ENCODE peak calls at places on chromosomes 11 and 22, in seven cellular contexts. J is OCI-LY7; B is GM23248; S is activated CD4-positive, alpha-beta T cell treated with anti-CD3 and anti-CD28 coated beads, Interleukin-2, amount 50 U/mL, for 24 hours; O is NCI-H1092 treated with DMSO at 0.1 percent for 48 hours; H is Caki2; Y is GM13977. A is an unnamed sample.

GRCh38 chr11:12731841-12732336 is 57.7 kb downstream of the TEAD1 start:
- DNase-seq in O (no peak), S (no peak), Y (no peak), H (peak), J (no peak), B (peak), A (no peak)

GRCh38 chr22:23431337-23432072 is 148.6 kb downstream of the IGLL1 start:
- DNase-seq in Y (no peak), O (no peak), S (no peak), J (no peak), H (no peak), B (no peak), A (no peak)

GRCh38 chr22:46069518-46070214 is 80.7 kb upstream of the PPARA start:
- DNase-seq in H (peak), B (peak), Y (no peak), J (peak), O (no peak), S (no peak), A (no peak)

GRCh38 chr11:8230178-8230859 is 33.4 kb downstream of the LMO1 start:
- DNase-seq in O (no peak), J (no peak), Y (no peak), S (no peak), H (no peak), B (no peak), A (no peak)

GRCh38 chr11:35260342-35260985 is 121.5 kb downstream of the CD44 start:
- DNase-seq in Y (no peak), H (no peak), O (no peak), J (no peak), S (no peak), B (peak), A (no peak)

GRCh38 chr22:29587938-29588699 is 7.2 kb upstream of the NIPSNAP1 start:
- DNase-seq in Y (no peak), O (no peak), B (peak), H (peak), S (no peak), J (no peak), A (no peak)

GRCh38 chr11:849951-850776 is 7.5 kb downstream of the TSPAN4 start:
- DNase-seq in H (no peak), B (no peak), J (no peak), Y (no peak), S (no peak), O (peak), A (no peak)

GRCh38 chr11:97140885-97141494 is 751.2 kb downstream of the JRKL start:
- DNase-seq in Y (peak), J (peak), S (no peak), B (peak), H (peak), O (no peak), A (no peak)

GRCh38 chr11:44290206-44290605 is 19.7 kb downstream of the ALX4 start:
- DNase-seq in O (no peak), B (peak), H (no peak), S (no peak), Y (no peak), J (no peak), A (no peak)

GRCh38 chr11:10846664-10847063 is 11.2 kb downstream of the ZBED5 start:
- DNase-seq in S (no peak), H (no peak), J (no peak), B (no peak), O (no peak), Y (no peak), A (no peak)

GRCh38 chr11:108069947-108070346 is 51.4 kb upstream of the ACAT1 start:
- DNase-seq in B (peak), H (no peak), O (no peak), J (no peak), Y (peak), S (no peak), A (peak)

GRCh38 chr11:134313821-134314607 is 17.8 kb upstream of the GLB1L2 start:
- DNase-seq in H (no peak), O (no peak), S (no peak), J (no peak), B (no peak), Y (no peak), A (no peak)

GRCh38 chr11:42407379-42407778 is 904.4 kb upstream of the API5 start:
- DNase-seq in J (peak), B (no peak), O (peak), S (no peak), Y (no peak), H (no peak), A (no peak)